ENCODE peak calls at places on chromosomes 7 and 10, in seven cellular contexts. Q is HL-60, Y is left ventricle myocardium inferior, F is mucosa of descending colon, I is B cell, A is AG04450, Z is transverse colon. W is an unnamed sample.

GRCh38 chr10:84328303-84329093 is at the start of gene CCSER2:
- DNase-seq in I (peak; percentile 93), Q (peak; percentile 70), Z (peak; percentile 99), Y (peak; percentile 98), F (peak; percentile 99), A (peak; percentile 92), W (peak; percentile 98)

GRCh38 chr10:44259090-44259874 is 125.6 kb downstream of the CXCL12 start:
- DNase-seq in Y (no peak), A (no peak), I (no peak), F (no peak), Z (no peak), Q (no peak), W (no peak)

GRCh38 chr7:152501506-152501905 is 65.7 kb upstream of the KMT2C start:
- DNase-seq in F (no peak), A (no peak), Y (no peak), I (no peak), Z (no peak), Q (no peak), W (no peak)

GRCh38 chr10:78336402-78336791 is 302.7 kb downstream of the RPS24 start:
- DNase-seq in F (no peak), Q (no peak), Y (no peak), A (peak; percentile 84), I (no peak), Z (no peak), W (no peak)

GRCh38 chr7:12434012-12434642 is 30.5 kb upstream of the VWDE start:
- DNase-seq in Z (no peak), F (no peak), Q (no peak), Y (no peak), A (no peak), I (no peak), W (peak; percentile 22)

GRCh38 chr10:69045441-69046300 is 42.2 kb upstream of the SRGN start:
- DNase-seq in A (no peak), Z (no peak), F (no peak), I (no peak), Q (peak; percentile 98), Y (no peak), W (peak; percentile 72)

GRCh38 chr10:74690393-74690792 is 136.0 kb upstream of the KAT6B start:
- DNase-seq in Z (no peak), Y (no peak), F (no peak), Q (no peak), A (no peak), I (no peak), W (no peak)

GRCh38 chr7:92644406-92645113 is 54.4 kb upstream of the FAM133B start:
- DNase-seq in Y (peak; percentile 79), I (no peak), A (no peak), Q (no peak), F (peak; percentile 41), Z (no peak), W (no peak)

GRCh38 chr7:50707607-50708006 is 75.1 kb downstream of the GRB10 start:
- DNase-seq in A (no peak), Y (no peak), Z (no peak), F (no peak), I (no peak), Q (no peak), W (no peak)

GRCh38 chr10:58264780-58265179 is 2.9 kb downstream of the IPMK start:
- DNase-seq in F (no peak), I (no peak), Q (no peak), Z (no peak), A (no peak), Y (no peak), W (no peak)

GRCh38 chr10:71260622-71261325 is 48.4 kb downstream of the UNC5B start:
- DNase-seq in Q (peak; percentile 20), Y (peak; percentile 52), I (no peak), F (no peak), Z (no peak), A (peak; percentile 88), W (no peak)

GRCh38 chr7:2980406-2981102 is 63.1 kb downstream of the CARD11 start:
- DNase-seq in Y (no peak), Q (no peak), A (no peak), F (peak; percentile 32), I (peak; percentile 44), Z (peak; percentile 28), W (no peak)

GRCh38 chr7:140619101-140619615 is 21.5 kb downstream of the DENND2A start:
- DNase-seq in I (no peak), Q (no peak), Z (no peak), Y (no peak), F (no peak), A (no peak), W (no peak)

GRCh38 chr10:101136007-101136707 is 5.1 kb downstream of the TLX1 start:
- DNase-seq in I (no peak), Z (no peak), Y (no peak), A (no peak), F (no peak), Q (no peak), W (no peak)

GRCh38 chr10:50990568-50991495 is 83.5 kb upstream of the PRKG1 start:
- DNase-seq in Q (no peak), F (peak; percentile 64), A (peak; percentile 70), Z (peak; percentile 61), Y (peak; percentile 54), I (no peak), W (peak; percentile 31)

GRCh38 chr10:106960812-106961211 is 203.7 kb downstream of the SORCS1 start:
- DNase-seq in A (no peak), Z (no peak), F (no peak), Q (no peak), Y (no peak), I (no peak), W (no peak)

GRCh38 chr7:607938-608337 is 88.3 kb upstream of the PDGFA start:
- DNase-seq in A (no peak), F (no peak), I (no peak), Y (no peak), Z (no peak), Q (no peak), W (no peak)

GRCh38 chr7:105920766-105921165 is 42.3 kb upstream of the CDHR3 start:
- DNase-seq in A (no peak), Y (no peak), Z (no peak), Q (no peak), F (no peak), I (no peak), W (no peak)

GRCh38 chr7:111198255-111198654 is 107.3 kb downstream of the LRRN3 start:
- DNase-seq in Z (no peak), I (no peak), A (peak; percentile 93), F (no peak), Q (no peak), Y (no peak), W (no peak)

GRCh38 chr7:1694981-1695511 is 25.0 kb downstream of the ELFN1 start:
- DNase-seq in Z (no peak), I (peak; percentile 19), F (peak; percentile 13), Y (peak; percentile 16), A (no peak), Q (no peak), W (no peak)

GRCh38 chr7:127943541-127944521 is 87.4 kb downstream of the LRRC4 start:
- DNase-seq in I (no peak), Z (no peak), Y (no peak), A (no peak), Q (no peak), F (no peak), W (no peak)

GRCh38 chr7:24591152-24591551 is 17.9 kb downstream of the PALS2 start:
- DNase-seq in F (no peak), Y (no peak), Q (no peak), A (no peak), I (no peak), Z (no peak), W (no peak)
- TF ChIP-seq CTCF in F (no peak), Y (no peak), Q (no peak), A (no peak), I (no peak), Z (no peak), W (peak; percentile 45)

GRCh38 chr10:13693783-13694450 is 107.2 kb downstream of the PRPF18 start:
- DNase-seq in I (no peak), Q (no peak), F (no peak), Y (no peak), Z (no peak), A (no peak), W (no peak)

GRCh38 chr10:13698217-13698616 is 111.5 kb downstream of the PRPF18 start:
- DNase-seq in F (no peak), I (no peak), Y (peak; percentile 48), A (no peak), Z (no peak), Q (no peak), W (no peak)

GRCh38 chr10:13700461-13701144 is 113.8 kb downstream of the PRPF18 start:
- DNase-seq in Z (no peak), Y (no peak), F (no peak), A (no peak), Q (no peak), I (no peak), W (no peak)

GRCh38 chr10:13699216-13699615 is 112.5 kb downstream of the PRPF18 start:
- DNase-seq in I (no peak), F (no peak), Q (no peak), Y (peak; percentile 61), Z (no peak), A (no peak), W (no peak)

DNA sequence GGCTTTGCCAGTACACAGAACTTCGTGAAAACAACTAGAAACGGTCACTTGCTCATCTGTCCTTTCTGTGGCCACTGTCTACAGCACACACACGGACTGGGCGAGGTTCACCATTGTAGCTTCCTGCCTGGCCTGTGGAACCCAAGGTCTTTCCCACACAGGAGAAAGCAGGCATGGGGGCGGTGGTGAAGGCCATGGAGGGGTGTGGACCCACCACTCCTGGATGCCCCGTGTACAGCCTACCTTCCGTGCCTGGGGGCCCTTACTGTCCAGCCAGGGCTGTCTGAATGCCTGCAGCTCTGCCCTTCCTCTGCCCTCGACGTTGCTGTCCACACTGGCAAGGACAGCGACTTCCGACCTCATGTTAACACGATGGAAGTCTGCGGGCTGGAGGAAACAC is 108.8 kb downstream of the PRPF18 start:
- DNase-seq in I (no peak), F (no peak), Z (no peak), A (no peak), Y (no peak), Q (no peak), W (no peak)
- TF ChIP-seq CTCF in I (no peak), F (no peak), Z (no peak), A (no peak), Y (no peak), Q (no peak), W (no peak)

GRCh38 chr10:104080762-104081161 is 4.9 kb downstream of the COL17A1 start:
- DNase-seq in I (no peak), A (no peak), Y (no peak), Q (peak; percentile 1), F (no peak), Z (peak; percentile 28), W (no peak)
- TF ChIP-seq CTCF in I (peak; percentile 49), A (peak; percentile 42), Y (peak; percentile 52), Q (peak; percentile 13), F (peak; percentile 28), Z (peak; percentile 36), W (peak; percentile 52)

DNA sequence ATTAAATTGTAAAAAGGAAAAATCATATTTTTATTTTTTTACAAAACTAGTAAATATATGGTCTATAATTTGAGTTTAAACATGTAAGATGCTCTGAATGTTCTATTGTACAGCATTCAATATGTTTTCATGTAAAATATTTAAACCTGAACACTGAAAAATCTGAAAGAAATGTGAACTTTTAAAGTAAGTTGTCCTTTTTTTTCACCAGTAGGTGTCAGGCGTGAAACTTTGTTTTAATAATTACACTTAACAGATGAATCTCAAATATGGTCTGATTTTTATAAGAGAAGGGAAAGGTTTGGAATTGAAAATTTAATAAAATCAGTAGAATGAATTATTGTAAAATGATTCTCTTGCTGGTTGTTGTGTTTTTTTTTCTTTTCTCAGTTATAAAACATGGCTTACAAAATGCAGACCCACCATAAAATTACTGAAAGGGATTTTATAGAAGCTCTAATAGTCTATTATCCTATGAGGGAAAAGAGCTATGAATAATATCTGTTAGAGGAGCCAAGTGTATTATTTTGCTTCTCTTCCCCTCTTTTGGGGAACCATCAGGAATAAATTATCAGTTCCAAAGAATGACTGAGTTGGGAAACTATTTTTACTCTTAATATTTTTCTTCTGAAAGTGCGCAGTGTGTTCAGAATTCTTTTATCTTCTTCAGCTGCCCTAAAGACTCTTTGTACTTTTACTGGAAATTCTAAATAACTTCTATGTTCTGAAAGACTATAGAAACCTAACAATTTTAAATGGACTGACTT is 217.7 kb upstream of the FZD1 start:
- DNase-seq in F (no peak), Y (no peak), Q (no peak), Z (no peak), A (no peak), I (no peak), W (no peak)
- TF ChIP-seq CTCF in F (no peak), Y (peak; percentile 43), Q (no peak), Z (peak; percentile 8), A (peak; percentile 39), I (no peak), W (peak; percentile 29)

W was measured in GM13977.